ENCODE peak calls at places on chromosomes 6 and 20, in five cellular contexts. W is stimulated activated CD8-positive, alpha-beta memory T cell treated with anti-CD3 and anti-CD28 coated beads, Interleukin-15, amount 100 ng/mL, for 24 hours; N is ACHN; J is NCI-H446; D is transverse colon. T is an unnamed sample.

GRCh38 chr20:39117486-39117885 is 155.3 kb downstream of the DHX35 start:
- DNase-seq in W (no peak), N (peak), J (peak), D (no peak), T (no peak)

GRCh38 chr6:136067731-136068341 is 182.3 kb downstream of the MTFR2 start:
- DNase-seq in W (no peak), N (peak), J (no peak), D (no peak), T (no peak)

GRCh38 chr6:4518506-4518905 is 257.7 kb upstream of the CDYL start:
- DNase-seq in W (no peak), N (no peak), J (no peak), D (no peak), T (no peak)

GRCh38 chr20:8602389-8603116 is 466.3 kb upstream of the PLCB4 start:
- DNase-seq in W (no peak), N (peak), J (no peak), D (no peak), T (no peak)

GRCh38 chr6:158688860-158689259 is 39.0 kb downstream of the SYTL3 start:
- DNase-seq in W (no peak), N (no peak), J (no peak), D (no peak), T (no peak)

GRCh38 chr20:30812739-30813411 is 444.6 kb upstream of the DEFB115 start:
- DNase-seq in W (no peak), N (no peak), J (no peak), D (no peak), T (no peak)

GRCh38 chr20:20664795-20665194 is 47.6 kb downstream of the RALGAPA2 start:
- DNase-seq in W (no peak), N (peak), J (peak), D (no peak), T (no peak)

GRCh38 chr6:38035478-38035877 is 216.0 kb downstream of the ZFAND3 start:
- DNase-seq in W (no peak), N (no peak), J (no peak), D (no peak), T (no peak)

GRCh38 chr20:56706867-56707360 is 77.8 kb downstream of the TFAP2C start:
- DNase-seq in W (no peak), N (no peak), J (no peak), D (no peak), T (no peak)

GRCh38 chr6:83442752-83443151 is 11.9 kb upstream of the ME1 start:
- DNase-seq in W (no peak), N (no peak), J (no peak), D (no peak), T (no peak)

GRCh38 chr6:36289281-36290018 is 19.6 kb downstream of the PNPLA1 start:
- DNase-seq in W (no peak), N (no peak), J (no peak), D (no peak), T (no peak)

GRCh38 chr6:74170118-74170517 is 474.1 kb downstream of the CD109 start:
- DNase-seq in W (no peak), N (no peak), J (no peak), D (no peak), T (no peak)

GRCh38 chr6:132153221-132153896 is 202.2 kb upstream of the CCN2 start:
- DNase-seq in W (no peak), N (no peak), J (no peak), D (no peak), T (no peak)

GRCh38 chr20:59821788-59822187 is 111.6 kb downstream of the SYCP2 start:
- DNase-seq in W (no peak), N (no peak), J (no peak), D (no peak), T (peak)

GRCh38 chr6:39870950-39871349 is 63.3 kb downstream of the MOCS1 start:
- DNase-seq in W (no peak), N (no peak), J (no peak), D (no peak), T (no peak)

GRCh38 chr6:71228461-71229041 is 60.1 kb upstream of the OGFRL1 start:
- DNase-seq in W (no peak), N (peak), J (no peak), D (no peak), T (no peak)

GRCh38 chr6:36624461-36625160 is 30.4 kb downstream of the SRSF3 start:
- DNase-seq in W (no peak), N (no peak), J (no peak), D (peak), T (peak)

GRCh38 chr6:39361657-39362486 is 39.4 kb upstream of the KCNK16 start:
- DNase-seq in W (peak), N (peak), J (peak), D (peak), T (peak)